ENCODE peak calls at places on chromosomes 7 and 10, in five cellular contexts. N is K562, P is GM23338, R is HepG2, C is GM12878. W is an unnamed sample.

GRCh38 chr7:2129376-2130375 is 103.1 kb downstream of the MAD1L1 start:
- DNase-seq in N (no peak), P (no peak), R (no peak), C (no peak), W (no peak)

GRCh38 chr7:117445206-117445605 is 17.9 kb upstream of the ASZ1 start:
- DNase-seq in N (no peak), P (no peak), R (no peak), C (no peak), W (no peak)

GRCh38 chr10:86536294-86536861 is 14.8 kb upstream of the WAPL start:
- DNase-seq in N (no peak), P (peak), R (no peak), C (no peak), W (no peak)

GRCh38 chr7:113087278-113087998 is 811 bp upstream of the GPR85 start:
- DNase-seq in N (peak), P (peak), R (peak), C (no peak), W (no peak)

GRCh38 chr7:128826916-128827247 is 3.3 kb upstream of the FLNC start:
- DNase-seq in N (no peak), P (no peak), R (no peak), C (no peak), W (no peak)

GRCh38 chr7:39838326-39838725 is 111.7 kb upstream of the CDK13 start:
- DNase-seq in N (no peak), P (no peak), R (no peak), C (no peak), W (no peak)

GRCh38 chr7:36526720-36527548 is 137.3 kb downstream of the ANLN start:
- DNase-seq in N (peak), P (no peak), R (no peak), C (peak), W (peak)

GRCh38 chr10:22321831-22322662 is 1.1 kb downstream of the BMI1 start:
- DNase-seq in N (peak), P (peak), R (no peak), C (no peak), W (peak)

GRCh38 chr7:74387606-74388005 is 66.1 kb upstream of the GTF2IRD1 start:
- DNase-seq in N (no peak), P (no peak), R (no peak), C (no peak), W (no peak)

GRCh38 chr10:70758757-70759514 is 26.2 kb downstream of the TBATA start:
- DNase-seq in N (peak), P (peak), R (peak), C (peak), W (peak)

GRCh38 chr10:110861930-110862677 is 9.6 kb upstream of the PDCD4 start:
- DNase-seq in N (no peak), P (no peak), R (no peak), C (no peak), W (no peak)

GRCh38 chr7:84799131-84799530 is 387.7 kb downstream of the SEMA3D start:
- DNase-seq in N (no peak), P (no peak), R (no peak), C (no peak), W (no peak)

GRCh38 chr7:3300651-3301471 is at the start of gene SDK1:
- DNase-seq in N (peak), P (peak), R (peak), C (no peak), W (peak)

GRCh38 chr7:129394101-129394500 is 40.1 kb upstream of the STRIP2 start:
- DNase-seq in N (no peak), P (no peak), R (no peak), C (no peak), W (no peak)

GRCh38 chr7:142438235-142438922 is 180.5 kb upstream of the PRSS58 start:
- DNase-seq in N (peak), P (peak), R (peak), C (no peak), W (peak)

GRCh38 chr7:128362670-128363069 is 1.2 kb upstream of the PRRT4 start:
- DNase-seq in N (no peak), P (no peak), R (no peak), C (no peak), W (no peak)

GRCh38 chr7:135192914-135193536 is 18.3 kb downstream of the WDR91 start:
- DNase-seq in N (no peak), P (no peak), R (no peak), C (no peak), W (no peak)

GRCh38 chr7:143299840-143300239 is 11.7 kb downstream of the CASP2 start:
- DNase-seq in N (peak), P (peak), R (peak), C (no peak), W (peak)

GRCh38 chr7:6315786-6316185 is 43.4 kb upstream of the CYTH3 start:
- DNase-seq in N (no peak), P (no peak), R (no peak), C (no peak), W (no peak)

GRCh38 chr10:4902571-4903011 is 60.6 kb upstream of the AKR1C1 start:
- DNase-seq in N (no peak), P (no peak), R (peak), C (no peak), W (no peak)

GRCh38 chr7:104980969-104981670 is 32.9 kb upstream of the KMT2E start:
- DNase-seq in N (peak), P (peak), R (peak), C (no peak), W (peak)

GRCh38 chr10:68564712-68565111 is 4.6 kb downstream of the TET1 start:
- DNase-seq in N (no peak), P (no peak), R (no peak), C (no peak), W (no peak)

GRCh38 chr7:193538-194256 is 1.3 kb downstream of the FAM20C start:
- DNase-seq in N (no peak), P (peak), R (no peak), C (no peak), W (peak)

GRCh38 chr10:63765126-63765525 is 243.9 kb downstream of the REEP3 start:
- DNase-seq in N (no peak), P (no peak), R (no peak), C (no peak), W (peak)

GRCh38 chr10:58177362-58177947 is 90.2 kb downstream of the IPMK start:
- DNase-seq in N (peak), P (peak), R (peak), C (no peak), W (peak)

GRCh38 chr7:18859331-18859730 is 258.1 kb downstream of the TWIST1 start:
- DNase-seq in N (no peak), P (no peak), R (no peak), C (no peak), W (no peak)

GRCh38 chr10:79053481-79054202 is 15.1 kb upstream of the ZMIZ1 start:
- DNase-seq in N (no peak), P (no peak), R (no peak), C (no peak), W (no peak)

GRCh38 chr10:69901623-69902505 is 100.2 kb downstream of the COL13A1 start:
- DNase-seq in N (peak), P (peak), R (peak), C (no peak), W (peak)

GRCh38 chr10:88254091-88254490 is 329.0 kb downstream of the RNLS start:
- DNase-seq in N (no peak), P (no peak), R (no peak), C (no peak), W (peak)

GRCh38 chr10:75294518-75294865 is 58.7 kb upstream of the COMTD1 start:
- DNase-seq in N (peak), P (peak), R (no peak), C (no peak), W (no peak)

GRCh38 chr7:146698995-146699610 is 582.5 kb downstream of the CNTNAP2 start:
- DNase-seq in N (no peak), P (no peak), R (no peak), C (no peak), W (no peak)

GRCh38 chr10:86988501-86988900 is 20.2 kb downstream of the ADIRF start:
- DNase-seq in N (no peak), P (no peak), R (no peak), C (no peak), W (no peak)

GRCh38 chr10:126013489-126014281 is 117.3 kb downstream of the FANK1 start:
- DNase-seq in N (peak), P (peak), R (no peak), C (no peak), W (peak)

DNA sequence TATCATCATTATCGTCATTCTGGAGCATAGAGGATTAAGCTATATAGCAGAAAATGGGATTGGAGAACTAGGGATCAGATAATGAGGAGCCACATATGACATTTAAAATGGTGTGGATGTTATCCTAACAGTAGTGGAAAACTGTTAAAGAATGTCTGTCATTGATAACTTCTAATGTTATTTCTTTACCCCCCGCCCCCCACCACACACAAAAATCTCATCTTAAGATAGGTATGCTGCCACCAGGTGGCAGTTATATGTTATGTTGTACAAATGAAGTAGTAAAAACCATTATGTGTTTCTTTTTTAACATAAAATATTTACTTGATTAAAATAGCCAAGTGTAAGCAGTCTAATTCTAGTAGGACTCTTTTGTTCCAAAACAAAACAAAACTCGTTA is 13.0 kb downstream of the AKAP9 start:
- DNase-seq in N (peak), P (peak), R (peak), C (no peak), W (no peak)
- TF ChIP-seq CTCF in N (peak), P (peak), R (peak), C (peak), W (peak)

GRCh38 chr10:103840747-103841085 is 14.7 kb downstream of the SH3PXD2A start:
- DNase-seq in N (no peak), P (no peak), R (no peak), C (no peak), W (no peak)

GRCh38 chr10:103842605-103843004 is 12.8 kb downstream of the SH3PXD2A start:
- DNase-seq in N (no peak), P (no peak), R (peak), C (no peak), W (no peak)

GRCh38 chr10:103839867-103840746 is 15.3 kb downstream of the SH3PXD2A start:
- DNase-seq in N (no peak), P (peak), R (no peak), C (no peak), W (no peak)

GRCh38 chr10:103843045-103843444 is 12.3 kb downstream of the SH3PXD2A start:
- DNase-seq in N (no peak), P (no peak), R (no peak), C (no peak), W (no peak)

GRCh38 chr10:103841519-103841918 is 13.9 kb downstream of the SH3PXD2A start:
- DNase-seq in N (no peak), P (no peak), R (no peak), C (no peak), W (no peak)
- TF ChIP-seq JUNB in N (no peak), P (no peak), R (no peak), C (no peak), W (no peak)

GRCh38 chr7:44103941-44104879 is at the start of gene AEBP1:
- DNase-seq in N (no peak), P (peak), R (no peak), C (no peak), W (no peak)
- TF ChIP-seq CTCF in N (peak), P (peak), R (no peak), C (no peak), W (no peak)

GRCh38 chr7:48388922-48389321 is 217.7 kb downstream of the ABCA13 start:
- DNase-seq in N (no peak), P (no peak), R (no peak), C (no peak), W (no peak)
- TF ChIP-seq JUNB in N (no peak), P (no peak), R (no peak), C (no peak), W (no peak)

GRCh38 chr10:3747984-3748383 is 37.0 kb downstream of the KLF6 start:
- DNase-seq in N (no peak), P (no peak), R (peak), C (no peak), W (no peak)
- TF ChIP-seq CTCF in N (no peak), P (no peak), R (no peak), C (no peak), W (no peak)

DNA sequence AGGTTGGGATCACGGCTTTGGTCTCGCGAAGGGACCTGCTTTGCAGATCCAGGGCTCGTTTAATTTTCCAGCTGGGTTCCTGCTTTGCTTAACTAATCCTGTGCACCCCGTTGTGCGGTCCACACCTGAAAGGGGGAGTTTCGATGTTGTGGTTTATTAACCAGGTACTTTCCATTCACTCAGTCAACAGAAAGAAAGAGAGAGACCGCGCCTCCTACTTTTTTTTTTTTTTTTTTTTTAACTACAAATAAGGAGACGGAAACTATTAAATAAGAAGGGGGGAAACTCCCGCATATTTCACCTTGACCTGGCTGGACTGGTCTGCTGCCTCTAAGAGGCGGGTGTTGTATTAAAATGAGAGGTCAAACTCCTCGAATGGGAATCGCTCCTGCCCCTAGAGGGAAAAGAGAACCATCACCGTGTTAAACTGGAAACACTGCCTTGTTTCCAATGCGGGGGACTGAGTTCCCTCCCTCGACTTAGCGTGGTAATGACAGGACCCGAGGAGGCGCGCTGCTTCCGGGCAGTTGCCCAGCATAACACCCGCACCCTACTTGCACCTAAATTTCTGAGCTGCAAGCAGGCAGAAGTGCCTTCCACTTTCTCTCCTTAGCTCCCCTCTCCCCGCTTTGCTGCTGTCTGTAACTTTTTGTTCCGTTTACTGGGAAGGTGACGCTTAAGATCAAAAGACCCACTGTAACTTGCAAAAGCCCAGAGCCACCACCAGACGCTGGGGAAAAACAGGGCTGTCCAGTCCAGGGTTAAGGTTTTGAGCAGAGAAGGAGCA is 1.1 kb upstream of the ITGB8 start:
- DNase-seq in N (peak), P (peak), R (peak), C (peak), W (peak)
- TF ChIP-seq JUNB in N (no peak), P (no peak), R (no peak), C (no peak), W (no peak)

DNA sequence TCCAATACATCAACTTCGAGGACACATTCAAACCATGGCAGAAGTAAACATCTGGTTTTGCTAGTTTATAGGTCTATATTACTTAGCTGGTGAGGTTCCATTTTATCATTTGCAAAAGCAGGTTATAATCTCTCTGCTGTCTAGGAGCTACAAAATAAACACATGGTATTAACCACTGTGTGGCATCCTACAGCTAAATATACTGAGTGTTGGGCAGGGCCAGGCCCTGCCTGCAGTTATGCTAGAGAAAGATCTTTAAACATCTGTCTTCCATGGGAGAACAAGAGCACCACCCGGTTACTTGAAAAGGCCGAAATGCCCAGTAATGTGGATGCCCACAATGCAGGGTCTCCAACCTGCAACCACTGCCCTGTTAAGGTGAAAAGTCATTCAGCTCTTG is 20.6 kb upstream of the FKBP9 start:
- DNase-seq in N (no peak), P (no peak), R (no peak), C (no peak), W (no peak)
- TF ChIP-seq CTCF in N (no peak), P (no peak), R (no peak), C (no peak), W (no peak)

W was measured in A549.